ENCODE peak calls at places on chromosome 4, in ten cellular contexts. P, E, B, G, R, V, Q, Z, X and H are unnamed samples.
A peak's percentile ranks its signal among the peaks of the same experiment; 100 is the strongest.

GRCh38 chr4:140756292-140757219 is at the start of gene TBC1D9:
- DNase-seq in P (peak; percentile 61), E (no peak), B (peak; percentile 83), G (peak; percentile 87), R (peak; percentile 87), V (peak; percentile 86), Q (peak; percentile 79), Z (peak; percentile 84), X (peak; percentile 69), H (peak; percentile 20)

GRCh38 chr4:17283251-17283650 is 228.6 kb downstream of the QDPR start:
- DNase-seq in P (no peak), E (no peak), B (no peak), G (no peak), R (no peak), V (no peak), Q (no peak), Z (no peak), X (no peak), H (no peak)

GRCh38 chr4:129583868-129584267 is 487.9 kb downstream of the C4orf33 start:
- DNase-seq in P (no peak), E (no peak), B (no peak), G (no peak), R (no peak), V (no peak), Q (no peak), Z (no peak), X (peak; percentile 23), H (no peak)

GRCh38 chr4:186078977-186079697 is 10.2 kb downstream of the TLR3 start:
- DNase-seq in P (peak; percentile 27), E (no peak), B (no peak), G (no peak), R (no peak), V (no peak), Q (no peak), Z (no peak), X (no peak), H (no peak)

GRCh38 chr4:5370286-5370685 is 319.0 kb downstream of the STK32B start:
- DNase-seq in P (peak; percentile 90), E (no peak), B (no peak), G (no peak), R (no peak), V (peak; percentile 80), Q (peak; percentile 67), Z (no peak), X (no peak), H (no peak)

GRCh38 chr4:38949416-38950051 is 81.9 kb downstream of the FAM114A1 start:
- DNase-seq in P (peak; percentile 48), E (peak; percentile 3), B (no peak), G (no peak), R (no peak), V (peak; percentile 44), Q (peak; percentile 16), Z (no peak), X (no peak), H (no peak)

GRCh38 chr4:38562751-38563198 is 101.2 kb upstream of the KLF3 start:
- DNase-seq in P (peak; percentile 6), E (no peak), B (no peak), G (peak; percentile 49), R (no peak), V (peak; percentile 31), Q (peak; percentile 2), Z (peak; percentile 33), X (peak; percentile 27), H (no peak)

GRCh38 chr4:56570041-56570440 is 64.5 kb downstream of the ARL9 start:
- DNase-seq in P (peak; percentile 46), E (no peak), B (no peak), G (no peak), R (no peak), V (no peak), Q (peak; percentile 15), Z (no peak), X (no peak), H (no peak)

GRCh38 chr4:168549145-168549544 is 52.3 kb downstream of the PALLD start:
- DNase-seq in P (no peak), E (no peak), B (no peak), G (no peak), R (no peak), V (no peak), Q (no peak), Z (no peak), X (no peak), H (no peak)

GRCh38 chr4:151962138-151962845 is 201.5 kb upstream of the GATB start:
- DNase-seq in P (no peak), E (no peak), B (no peak), G (no peak), R (no peak), V (peak; percentile 14), Q (no peak), Z (no peak), X (no peak), H (no peak)

GRCh38 chr4:103754844-103755243 is 35.1 kb upstream of the TACR3 start:
- DNase-seq in P (peak; percentile 13), E (no peak), B (no peak), G (no peak), R (no peak), V (peak; percentile 13), Q (no peak), Z (peak; percentile 77), X (no peak), H (no peak)

GRCh38 chr4:40626183-40626990 is 3.3 kb downstream of the RBM47 start:
- DNase-seq in P (peak; percentile 51), E (no peak), B (no peak), G (peak; percentile 31), R (no peak), V (peak; percentile 12), Q (peak; percentile 3), Z (no peak), X (no peak), H (no peak)

GRCh38 chr4:77564231-77564630 is 41.4 kb upstream of the CXCL13 start:
- DNase-seq in P (no peak), E (no peak), B (no peak), G (peak; percentile 25), R (no peak), V (no peak), Q (no peak), Z (peak; percentile 30), X (no peak), H (no peak)

GRCh38 chr4:40305329-40306193 is 29.6 kb upstream of the CHRNA9 start:
- DNase-seq in P (no peak), E (no peak), B (peak; percentile 20), G (no peak), R (no peak), V (no peak), Q (no peak), Z (peak; percentile 44), X (no peak), H (no peak)

GRCh38 chr4:37389967-37390580 is 145.5 kb downstream of the NWD2 start:
- DNase-seq in P (peak; percentile 85), E (no peak), B (no peak), G (peak; percentile 65), R (no peak), V (peak; percentile 57), Q (peak; percentile 4), Z (peak; percentile 31), X (no peak), H (no peak)

GRCh38 chr4:86652332-86652932 is 58.3 kb downstream of the PTPN13 start:
- DNase-seq in P (no peak), E (no peak), B (no peak), G (no peak), R (no peak), V (no peak), Q (no peak), Z (no peak), X (no peak), H (no peak)
- H3K9me3 ChIP-seq in P (peaks cover 11% of the 10 kb centered on the region), E (peaks cover 11% of the 10 kb centered on the region), B (peaks cover 6% of the 10 kb centered on the region), G (no peaks in the 10 kb centered on the region), R (peaks cover 31% of the 10 kb centered on the region), V (peaks cover 5% of the 10 kb centered on the region), Q (peaks cover 5% of the 10 kb centered on the region), Z (peaks cover 14% of the 10 kb centered on the region), X (peaks cover 21% of the 10 kb centered on the region), H (peaks cover 42% of the 10 kb centered on the region)

DNA sequence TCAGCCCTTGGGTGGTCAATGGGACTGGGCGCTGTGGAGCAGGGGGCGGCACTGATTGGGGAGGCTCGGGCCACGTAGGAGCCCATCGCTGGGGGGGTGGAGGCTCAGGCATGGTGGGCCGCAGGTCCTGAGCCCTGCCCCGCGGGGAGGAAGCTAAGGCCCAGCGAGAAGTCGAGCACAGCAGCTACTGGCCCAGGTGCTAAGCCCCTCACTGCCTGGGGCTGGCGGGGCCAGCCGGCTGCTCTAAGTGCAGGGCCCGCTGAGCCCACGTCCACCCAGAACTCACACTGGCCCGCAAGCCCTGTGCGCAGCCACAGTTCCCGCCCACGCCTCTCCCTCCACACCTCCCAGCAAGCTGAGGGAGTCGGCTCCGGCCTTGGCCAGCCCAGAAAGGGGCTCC is 66.4 kb downstream of the ZNF141 start:
- DNase-seq in P (no peak), E (no peak), B (no peak), G (no peak), R (no peak), V (no peak), Q (no peak), Z (no peak), X (no peak), H (no peak)
- H3K9me3 ChIP-seq in P (no peaks in the 10 kb centered on the region), E (peaks cover 12% of the 10 kb centered on the region), B (peaks cover 9% of the 10 kb centered on the region), G (no peaks in the 10 kb centered on the region), R (peaks cover 53% of the 10 kb centered on the region), V (no peaks in the 10 kb centered on the region), Q (no peaks in the 10 kb centered on the region), Z (peaks cover 18% of the 10 kb centered on the region), X (peaks cover 36% of the 10 kb centered on the region), H (peaks cover 56% of the 10 kb centered on the region)

GRCh38 chr4:162115323-162115722 is 48.5 kb downstream of the FSTL5 start:
- DNase-seq in P (no peak), E (no peak), B (no peak), G (no peak), R (no peak), V (no peak), Q (no peak), Z (no peak), X (no peak), H (no peak)

GRCh38 chr4:162111078-162111477 is 52.7 kb downstream of the FSTL5 start:
- DNase-seq in P (no peak), E (no peak), B (no peak), G (no peak), R (no peak), V (no peak), Q (no peak), Z (no peak), X (no peak), H (no peak)

GRCh38 chr4:162117051-162117450 is 46.7 kb downstream of the FSTL5 start:
- DNase-seq in P (no peak), E (no peak), B (no peak), G (no peak), R (no peak), V (no peak), Q (no peak), Z (no peak), X (no peak), H (no peak)

GRCh38 chr4:162116085-162116784 is 47.6 kb downstream of the FSTL5 start:
- DNase-seq in P (no peak), E (no peak), B (no peak), G (no peak), R (no peak), V (no peak), Q (no peak), Z (no peak), X (no peak), H (no peak)
- H3K9me3 ChIP-seq in P (no peaks in the 10 kb centered on the region), E (no peaks in the 10 kb centered on the region), B (no peaks in the 10 kb centered on the region), G (no peaks in the 10 kb centered on the region), R (no peaks in the 10 kb centered on the region), V (no peaks in the 10 kb centered on the region), Q (peaks cover 3% of the 10 kb centered on the region), Z (no peaks in the 10 kb centered on the region), X (no peaks in the 10 kb centered on the region), H (no peaks in the 10 kb centered on the region)

DNA sequence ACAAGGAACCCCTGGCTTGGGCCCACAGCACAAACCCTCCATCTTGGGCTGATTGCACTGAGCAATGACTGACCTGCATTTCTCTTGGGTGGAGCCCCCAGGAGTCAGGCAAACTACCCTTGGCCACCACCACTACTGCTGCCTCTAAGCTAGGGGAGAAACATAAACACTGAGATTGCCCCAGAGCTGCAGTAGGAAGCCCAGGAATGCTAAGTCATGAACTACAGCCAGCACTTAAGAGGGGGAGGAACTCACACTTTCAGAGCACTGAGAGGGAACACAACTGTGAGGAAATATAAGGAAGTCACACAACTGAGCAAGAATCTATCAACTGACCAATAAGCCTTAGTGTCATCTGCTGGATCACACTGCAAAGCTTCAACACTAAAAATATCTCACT is 111.6 kb upstream of the PPP3CA start:
- DNase-seq in P (no peak), E (no peak), B (no peak), G (no peak), R (no peak), V (peak; percentile 7), Q (no peak), Z (no peak), X (no peak), H (no peak)
- H3K9me3 ChIP-seq in P (no peaks in the 10 kb centered on the region), E (no peaks in the 10 kb centered on the region), B (no peaks in the 10 kb centered on the region), G (no peaks in the 10 kb centered on the region), R (no peaks in the 10 kb centered on the region), V (no peaks in the 10 kb centered on the region), Q (no peaks in the 10 kb centered on the region), Z (peaks cover 7% of the 10 kb centered on the region), X (peaks cover 3% of the 10 kb centered on the region), H (peaks cover 3% of the 10 kb centered on the region)